ENCODE peak calls at places on chromosomes 4 and X, in ten cellular contexts. T is fibroblast of lung, P is astrocyte, U is OCI-LY7, W is mammary epithelial cell, S is GM23248, R is hepatocyte, Z is IMR-90, X is MM.1S, L is A549. G is an unnamed sample.
A peak's percentile ranks its signal among the peaks of the same experiment; 100 is the strongest.

GRCh38 chr4:171067422-171067821 is 745.8 kb upstream of the GALNTL6 start:
- DNase-seq in T (no peak), P (no peak), U (no peak), W (no peak), S (no peak), R (no peak), Z (no peak), X (peak; percentile 9), L (no peak), G (peak; percentile 27)

GRCh38 chr4:183798921-183799307 is 106.2 kb upstream of the STOX2 start:
- DNase-seq in T (no peak), P (no peak), U (no peak), W (peak; percentile 6), S (no peak), R (peak; percentile 16), Z (no peak), X (no peak), L (no peak), G (peak; percentile 46)

GRCh38 chr4:156378053-156378665 is 424.5 kb upstream of the CTSO start:
- DNase-seq in T (peak; percentile 89), P (peak; percentile 55), U (peak; percentile 1), W (peak; percentile 53), S (peak; percentile 43), R (peak; percentile 58), Z (peak; percentile 71), X (peak; percentile 41), L (no peak), G (peak; percentile 66)

GRCh38 chr4:1644906-1645657 is 39.0 kb downstream of the FAM53A start:
- DNase-seq in T (peak; percentile 40), P (peak; percentile 18), U (no peak), W (peak; percentile 62), S (peak; percentile 50), R (peak; percentile 71), Z (no peak), X (no peak), L (no peak), G (peak; percentile 26)

GRCh38 chr4:128311659-128312392 is 24.2 kb upstream of the PGRMC2 start:
- DNase-seq in T (no peak), P (no peak), U (no peak), W (peak; percentile 22), S (no peak), R (no peak), Z (no peak), X (no peak), L (no peak), G (no peak)

GRCh38 chrX:155747520-155747919 is 133.6 kb upstream of the VAMP7 start:
- DNase-seq in T (no peak), P (no peak), U (no peak), W (peak; percentile 2), S (peak; percentile 8), R (no peak), Z (no peak), X (no peak), L (no peak), G (no peak)

GRCh38 chrX:130539721-130540321 is 138.0 kb downstream of the RBMX2 start:
- DNase-seq in T (peak; percentile 61), P (peak; percentile 4), U (peak; percentile 50), W (peak; percentile 23), S (peak; percentile 71), R (peak; percentile 54), Z (peak; percentile 45), X (peak; percentile 69), L (peak; percentile 25), G (peak; percentile 43)

GRCh38 chr4:1752284-1753041 is 31.1 kb downstream of the TACC3 start:
- DNase-seq in T (no peak), P (no peak), U (no peak), W (no peak), S (no peak), R (no peak), Z (peak; percentile 7), X (no peak), L (no peak), G (peak; percentile 40)

GRCh38 chr4:163755013-163755412 is 260.5 kb downstream of the TMA16 start:
- DNase-seq in T (peak; percentile 63), P (peak; percentile 8), U (peak; percentile 55), W (peak; percentile 23), S (peak; percentile 13), R (no peak), Z (peak; percentile 43), X (peak; percentile 50), L (no peak), G (peak; percentile 14)

GRCh38 chrX:100674705-100675104 is 30.7 kb downstream of the SRPX2 start:
- DNase-seq in T (no peak), P (no peak), U (peak; percentile 22), W (no peak), S (no peak), R (no peak), Z (no peak), X (no peak), L (no peak), G (no peak)

GRCh38 chr4:89303177-89303576 is 4.4 kb downstream of the GPRIN3 start:
- DNase-seq in T (no peak), P (no peak), U (no peak), W (no peak), S (no peak), R (no peak), Z (no peak), X (peak; percentile 94), L (no peak), G (no peak)

GRCh38 chr4:183348706-183349659 is 26.8 kb upstream of the CLDN24 start:
- DNase-seq in T (peak; percentile 96), P (peak; percentile 95), U (no peak), W (peak; percentile 19), S (peak; percentile 97), R (no peak), Z (peak; percentile 95), X (no peak), L (no peak), G (peak; percentile 77)

DNA sequence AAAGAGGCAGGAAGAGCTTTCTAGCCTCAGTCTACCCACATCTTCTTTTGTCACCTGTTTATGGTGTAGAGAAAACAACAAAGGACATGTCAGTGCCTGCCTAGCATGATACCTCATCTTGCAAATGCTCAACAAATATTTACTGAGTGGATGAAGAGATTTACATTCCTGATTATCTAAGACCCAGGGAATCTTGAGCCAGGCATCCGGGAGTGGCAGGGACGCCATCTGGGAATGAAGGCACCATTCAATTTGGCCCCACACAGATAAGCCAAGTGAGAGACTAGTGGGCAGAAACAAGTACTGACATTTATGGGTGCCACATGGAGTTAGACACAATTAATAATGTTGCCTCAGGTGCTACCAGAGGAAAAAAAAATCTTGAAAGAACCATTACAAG is 36.8 kb upstream of the CASK start:
- DNase-seq in T (no peak), P (no peak), U (no peak), W (no peak), S (no peak), R (no peak), Z (no peak), X (no peak), L (no peak), G (peak; percentile 65)
- H3K4me3 ChIP-seq in T (no peak overlapping the region), P (no peak overlapping the region), U (no peak overlapping the region), W (no peak overlapping the region), S (no peak overlapping the region), R (no peak overlapping the region), Z (no peak overlapping the region), X (no peak overlapping the region), L (no peak overlapping the region), G (no peak overlapping the region)

DNA sequence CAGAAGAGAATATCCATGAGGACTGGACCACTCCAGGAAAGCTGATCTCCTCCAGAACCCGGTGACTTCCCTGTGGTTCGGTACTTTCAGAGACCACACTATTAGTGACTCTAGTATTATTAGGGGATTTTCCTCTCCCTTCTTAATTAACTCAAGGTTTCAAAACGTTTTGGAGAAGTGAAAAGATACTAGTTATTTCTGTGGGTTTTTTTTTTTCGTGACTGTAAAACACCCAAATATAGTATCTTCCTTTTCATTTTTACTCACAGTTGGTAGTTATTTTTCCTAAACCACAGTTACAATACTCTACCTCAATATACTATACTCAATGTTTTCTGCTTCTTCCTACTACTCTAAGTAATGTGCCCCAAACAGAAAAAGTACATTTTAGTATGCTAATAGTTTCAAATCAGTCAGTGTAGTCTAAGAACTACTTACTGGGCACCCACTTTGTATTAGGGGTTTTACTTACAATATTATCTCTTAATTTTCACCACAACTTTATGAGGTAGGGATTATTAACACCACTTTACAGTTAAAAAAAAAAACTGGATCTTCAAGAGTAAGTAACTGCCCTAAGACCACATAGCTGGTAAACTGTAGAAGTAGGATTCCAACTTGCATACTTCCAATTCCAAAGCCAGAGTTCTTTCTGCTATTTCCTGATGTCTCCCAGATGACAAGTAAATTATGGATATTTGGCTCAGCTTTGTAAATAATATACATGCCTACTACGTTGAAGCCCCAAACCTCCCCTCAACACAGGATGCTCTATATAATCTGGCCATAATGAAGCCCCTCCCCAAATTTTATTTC is 45.0 kb downstream of the SLC9A7 start:
- DNase-seq in T (no peak), P (peak; percentile 61), U (no peak), W (no peak), S (peak; percentile 12), R (no peak), Z (peak; percentile 22), X (peak; percentile 7), L (no peak), G (no peak)
- H3K4me2 ChIP-seq in T (no peak overlapping the region), P (no peak overlapping the region), U (peak overlapping the region; percentile 74), W (no peak overlapping the region), S (peak overlapping the region; percentile 71), R (no peak overlapping the region), Z (peak overlapping the region; percentile 21), X (peak overlapping the region; percentile 46), L (no peak overlapping the region), G (no peak overlapping the region)

GRCh38 chrX:11756354-11757318 is 1.4 kb upstream of the MSL3 start:
- DNase-seq in T (no peak), P (peak; percentile 19), U (no peak), W (no peak), S (peak; percentile 58), R (peak; percentile 16), Z (no peak), X (no peak), L (no peak), G (peak; percentile 1)
- H3K4me3 ChIP-seq in T (no peak overlapping the region), P (no peak overlapping the region), U (peak overlapping the region; percentile 72), W (no peak overlapping the region), S (peak overlapping the region; percentile 75), R (no peak overlapping the region), Z (no peak overlapping the region), X (no peak overlapping the region), L (no peak overlapping the region), G (no peak overlapping the region)

GRCh38 chr4:42636591-42636990 is 20.3 kb downstream of the ATP8A1 start:
- DNase-seq in T (no peak), P (no peak), U (no peak), W (no peak), S (no peak), R (no peak), Z (no peak), X (no peak), L (no peak), G (no peak)

GRCh38 chr4:42637104-42637503 is 19.8 kb downstream of the ATP8A1 start:
- DNase-seq in T (no peak), P (no peak), U (no peak), W (no peak), S (no peak), R (no peak), Z (no peak), X (no peak), L (no peak), G (no peak)

GRCh38 chr4:42632653-42633382 is 24.1 kb downstream of the ATP8A1 start:
- DNase-seq in T (no peak), P (no peak), U (no peak), W (no peak), S (no peak), R (no peak), Z (no peak), X (no peak), L (no peak), G (no peak)

GRCh38 chr4:42630908-42631307 is 26.0 kb downstream of the ATP8A1 start:
- DNase-seq in T (no peak), P (no peak), U (no peak), W (no peak), S (no peak), R (no peak), Z (no peak), X (no peak), L (no peak), G (no peak)

GRCh38 chr4:42633605-42634388 is 23.1 kb downstream of the ATP8A1 start:
- DNase-seq in T (no peak), P (no peak), U (no peak), W (no peak), S (no peak), R (no peak), Z (no peak), X (no peak), L (no peak), G (peak; percentile 92)
- H3K4me2 ChIP-seq in T (no peak overlapping the region), P (no peak overlapping the region), U (peak overlapping the region; percentile 53), W (no peak overlapping the region), S (no peak overlapping the region), R (no peak overlapping the region), Z (no peak overlapping the region), X (no peak overlapping the region), L (no peak overlapping the region), G (no peak overlapping the region)